ENCODE peak calls at places on chromosomes 6 and 20, in five cellular contexts. One of them, this sample, is unnamed.

GRCh38 chr6:165227644-165228329 is 81.6 kb downstream of the C6orf118 start:
- DNase-seq in H1: no peak
- DNase-seq in NT2/D1: no peak
- DNase-seq in HepG2: no peak
- DNase-seq in GM12878: no peak
- DNase-seq in this sample: no peak

GRCh38 chr20:48827880-48828733 is at the start of gene PREX1:
- DNase-seq in H1: peak; percentile 34
- DNase-seq in NT2/D1: peak; percentile 54
- DNase-seq in HepG2: no peak
- DNase-seq in GM12878: no peak
- DNase-seq in this sample: peak; percentile 89

GRCh38 chr6:107621216-107621940 is 131.5 kb downstream of the SOBP start:
- DNase-seq in H1: no peak
- DNase-seq in NT2/D1: no peak
- DNase-seq in HepG2: no peak
- DNase-seq in GM12878: no peak
- DNase-seq in this sample: no peak

GRCh38 chr6:107817784-107818183 is 6.3 kb downstream of the SCML4 start:
- DNase-seq in H1: no peak
- DNase-seq in NT2/D1: no peak
- DNase-seq in HepG2: no peak
- DNase-seq in GM12878: no peak
- DNase-seq in this sample: no peak

GRCh38 chr6:32252326-32253009 is 28.6 kb upstream of the NOTCH4 start:
- DNase-seq in H1: no peak
- DNase-seq in NT2/D1: no peak
- DNase-seq in HepG2: no peak
- DNase-seq in GM12878: no peak
- DNase-seq in this sample: no peak

GRCh38 chr6:165184192-165184979 is 125.0 kb downstream of the C6orf118 start:
- DNase-seq in H1: no peak
- DNase-seq in NT2/D1: no peak
- DNase-seq in HepG2: no peak
- DNase-seq in GM12878: no peak
- DNase-seq in this sample: no peak

GRCh38 chr6:131914967-131915751 is 36.0 kb downstream of the CCN2 start:
- DNase-seq in H1: no peak
- DNase-seq in NT2/D1: peak; percentile 50
- DNase-seq in HepG2: peak; percentile 69
- DNase-seq in GM12878: peak; percentile 24
- DNase-seq in this sample: peak; percentile 70

GRCh38 chr6:167509853-167510220 is 185.0 kb downstream of the TTLL2 start:
- DNase-seq in H1: no peak
- DNase-seq in NT2/D1: no peak
- DNase-seq in HepG2: no peak
- DNase-seq in GM12878: no peak
- DNase-seq in this sample: no peak

GRCh38 chr6:126112171-126112632 is 125.9 kb downstream of the TRMT11 start:
- DNase-seq in H1: no peak
- DNase-seq in NT2/D1: no peak
- DNase-seq in HepG2: no peak
- DNase-seq in GM12878: no peak
- DNase-seq in this sample: no peak

DNA sequence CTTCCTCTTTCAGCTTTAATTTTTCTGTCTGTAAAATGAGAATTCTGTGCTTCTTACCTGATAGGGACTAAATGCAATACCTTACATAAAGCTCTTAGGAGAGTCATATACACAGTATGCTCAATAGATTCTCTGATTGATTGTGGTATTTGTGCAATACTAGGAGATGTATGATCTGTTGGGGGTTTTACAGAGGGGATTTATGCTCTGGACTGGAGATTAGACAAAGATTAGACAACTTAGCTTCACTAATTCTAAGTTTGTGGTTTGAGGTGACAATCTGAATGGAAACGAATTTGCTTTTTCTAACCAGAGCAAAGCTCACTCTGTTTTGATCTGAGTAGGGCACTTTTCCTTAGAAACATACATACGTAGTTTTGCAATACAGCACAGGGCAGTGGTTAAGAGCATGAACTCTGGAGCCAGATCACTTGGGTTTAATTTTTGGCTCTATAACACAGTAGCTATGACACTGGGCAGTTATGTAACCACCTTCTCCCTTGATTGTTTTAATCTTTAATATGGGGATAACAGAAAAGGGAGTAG is 126.2 kb downstream of the RNF144B start:
- DNase-seq in H1: no peak
- DNase-seq in NT2/D1: no peak
- DNase-seq in HepG2: no peak
- DNase-seq in GM12878: no peak
- DNase-seq in this sample: no peak
- TF ChIP-seq SUZ12 in H1: no peak
- TF ChIP-seq SUZ12 in NT2/D1: no peak
- TF ChIP-seq SUZ12 in HepG2: no peak
- TF ChIP-seq SUZ12 in GM12878: no peak
- TF ChIP-seq SUZ12 in this sample: no peak

GRCh38 chr6:23851551-23851950 is 274.5 kb upstream of the NRSN1 start:
- DNase-seq in H1: no peak
- DNase-seq in NT2/D1: no peak
- DNase-seq in HepG2: no peak
- DNase-seq in GM12878: no peak
- DNase-seq in this sample: no peak
- TF ChIP-seq SUZ12 in H1: no peak
- TF ChIP-seq SUZ12 in NT2/D1: no peak
- TF ChIP-seq SUZ12 in HepG2: no peak
- TF ChIP-seq SUZ12 in GM12878: no peak
- TF ChIP-seq SUZ12 in this sample: no peak

DNA sequence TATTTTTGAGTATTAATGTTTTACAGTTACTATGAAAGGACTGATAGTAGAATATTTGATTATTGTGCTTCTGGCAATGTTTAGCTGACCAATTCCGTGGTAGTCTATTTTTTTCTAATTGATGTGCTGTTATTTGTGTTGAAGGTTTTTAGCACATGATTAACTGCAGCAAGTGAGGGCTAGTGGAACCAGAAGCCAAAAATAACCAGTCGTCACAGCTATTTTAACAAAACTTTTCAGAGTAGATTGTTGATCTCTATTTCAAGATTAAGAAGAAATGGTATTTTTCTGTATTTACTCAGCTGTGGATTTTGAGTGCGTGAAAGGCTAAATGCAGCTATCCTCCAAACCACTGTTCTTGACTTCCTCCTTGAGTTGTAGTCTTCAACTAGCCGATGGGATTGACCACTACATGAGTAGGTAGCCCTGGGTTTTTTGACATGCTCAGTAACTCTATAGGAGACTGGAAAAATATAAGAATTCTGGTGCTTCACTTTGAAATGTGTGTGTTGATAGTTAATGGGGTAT is 258.0 kb downstream of the ZFAND3 start:
- DNase-seq in H1: no peak
- DNase-seq in NT2/D1: no peak
- DNase-seq in HepG2: no peak
- DNase-seq in GM12878: no peak
- DNase-seq in this sample: no peak
- TF ChIP-seq SUZ12 in H1: no peak
- TF ChIP-seq SUZ12 in NT2/D1: no peak
- TF ChIP-seq SUZ12 in HepG2: no peak
- TF ChIP-seq SUZ12 in GM12878: no peak
- TF ChIP-seq SUZ12 in this sample: no peak

DNA sequence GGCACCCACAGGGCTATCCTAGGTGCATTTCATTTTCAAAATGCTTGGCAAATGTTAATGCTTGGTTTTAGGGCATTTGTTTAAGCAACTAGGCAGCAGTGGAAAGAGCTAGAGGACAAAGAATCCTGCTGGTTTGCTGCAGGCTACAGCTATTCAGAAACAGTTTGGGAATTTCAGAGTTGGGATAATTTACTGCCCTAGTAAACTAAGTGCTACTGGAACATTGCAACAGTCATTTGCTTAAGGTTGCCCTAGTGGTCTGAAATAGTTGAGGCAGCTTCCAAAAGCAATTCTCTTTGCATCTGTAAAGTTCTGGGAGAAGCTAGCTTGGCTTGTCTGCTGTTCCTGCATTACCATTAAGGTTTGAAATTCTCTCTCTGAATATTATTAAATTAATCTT is 312.7 kb downstream of the LAMA2 start:
- DNase-seq in H1: peak; percentile 25
- DNase-seq in NT2/D1: no peak
- DNase-seq in HepG2: no peak
- DNase-seq in GM12878: no peak
- DNase-seq in this sample: peak; percentile 21
- TF ChIP-seq SUZ12 in H1: no peak
- TF ChIP-seq SUZ12 in NT2/D1: no peak
- TF ChIP-seq SUZ12 in HepG2: no peak
- TF ChIP-seq SUZ12 in GM12878: no peak
- TF ChIP-seq SUZ12 in this sample: no peak

GRCh38 chr20:32470025-32470861 is 112.1 kb downstream of the ASXL1 start:
- DNase-seq in H1: no peak
- DNase-seq in NT2/D1: no peak
- DNase-seq in HepG2: peak; percentile 71
- DNase-seq in GM12878: no peak
- DNase-seq in this sample: peak; percentile 60
- TF ChIP-seq SUZ12 in H1: no peak
- TF ChIP-seq SUZ12 in NT2/D1: no peak
- TF ChIP-seq SUZ12 in HepG2: no peak
- TF ChIP-seq SUZ12 in GM12878: no peak
- TF ChIP-seq SUZ12 in this sample: no peak

DNA sequence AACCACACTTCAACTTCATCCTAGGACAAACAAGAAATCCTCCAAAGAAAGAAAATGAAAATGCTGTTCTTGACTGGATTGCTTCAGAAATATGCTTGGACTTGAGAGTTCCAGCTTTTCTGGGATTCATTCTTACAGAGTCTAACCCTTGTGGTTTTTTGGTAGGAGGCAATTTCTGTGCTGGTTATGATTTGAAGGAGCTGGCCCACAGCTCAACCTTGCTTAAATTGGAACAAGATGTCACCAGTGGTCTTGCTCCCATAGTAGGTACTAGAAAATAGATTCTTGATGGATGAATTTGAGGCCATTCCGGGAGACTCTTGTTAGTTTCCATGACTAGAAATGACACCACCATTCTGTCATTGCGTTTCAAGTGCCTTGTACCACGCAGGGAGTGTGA is 54.3 kb upstream of the BMP6 start:
- DNase-seq in H1: no peak
- DNase-seq in NT2/D1: no peak
- DNase-seq in HepG2: no peak
- DNase-seq in GM12878: no peak
- DNase-seq in this sample: no peak
- TF ChIP-seq SUZ12 in H1: no peak
- TF ChIP-seq SUZ12 in NT2/D1: no peak
- TF ChIP-seq SUZ12 in HepG2: no peak
- TF ChIP-seq SUZ12 in GM12878: no peak
- TF ChIP-seq SUZ12 in this sample: no peak

DNA sequence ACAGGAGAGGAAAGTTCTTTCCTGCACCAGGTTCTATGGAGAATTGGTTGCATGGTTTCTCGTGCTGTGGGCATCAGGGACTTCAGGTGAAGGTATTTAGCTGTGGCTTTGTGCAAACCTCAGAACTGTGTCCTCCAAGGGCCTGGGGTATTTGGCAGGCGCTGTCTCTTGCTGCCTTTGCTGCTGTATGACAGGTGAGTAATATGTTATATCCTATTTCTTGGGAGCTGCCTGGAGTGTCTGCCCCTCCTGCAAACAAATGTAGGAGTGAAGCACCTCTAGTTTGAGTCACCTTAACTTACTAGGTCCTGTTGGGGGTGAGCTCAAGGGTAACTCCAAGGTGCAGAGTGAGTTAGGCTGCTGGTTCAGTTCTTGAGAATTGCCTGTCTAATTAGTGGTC is 177.7 kb upstream of the RNF24 start:
- DNase-seq in H1: no peak
- DNase-seq in NT2/D1: no peak
- DNase-seq in HepG2: no peak
- DNase-seq in GM12878: no peak
- DNase-seq in this sample: no peak
- TF ChIP-seq SUZ12 in H1: no peak
- TF ChIP-seq SUZ12 in NT2/D1: no peak
- TF ChIP-seq SUZ12 in HepG2: no peak
- TF ChIP-seq SUZ12 in GM12878: no peak
- TF ChIP-seq SUZ12 in this sample: no peak

GRCh38 chr6:35443341-35444030 is 8.7 kb upstream of the FANCE start:
- DNase-seq in H1: no peak
- DNase-seq in NT2/D1: no peak
- DNase-seq in HepG2: no peak
- DNase-seq in GM12878: no peak
- DNase-seq in this sample: no peak
- TF ChIP-seq SUZ12 in H1: no peak
- TF ChIP-seq SUZ12 in NT2/D1: no peak
- TF ChIP-seq SUZ12 in HepG2: no peak
- TF ChIP-seq SUZ12 in GM12878: no peak
- TF ChIP-seq SUZ12 in this sample: no peak